ENCODE peak calls at places on chromosomes 12 and 14, in four cellular contexts. L, J, U and B are unnamed samples.

GRCh38 chr14:75279153-75279738 is 618 bp downstream of the FOS start:
- DNase-seq in L (no peak), J (peak; percentile 55), U (peak; percentile 87), B (peak; percentile 85)

GRCh38 chr14:37172024-37172869 is at the start of gene SLC25A21:
- DNase-seq in L (peak; percentile 86), J (peak; percentile 65), U (peak; percentile 70), B (peak; percentile 87)

GRCh38 chr12:25054783-25055144 is 105.9 kb upstream of the BCAT1 start:
- DNase-seq in L (no peak), J (peak; percentile 81), U (no peak), B (no peak)

GRCh38 chr14:102454711-102455110 is 54.9 kb downstream of the ANKRD9 start:
- DNase-seq in L (no peak), J (no peak), U (no peak), B (no peak)

GRCh38 chr12:83052890-83053541 is 366.3 kb downstream of the TMTC2 start:
- DNase-seq in L (no peak), J (no peak), U (no peak), B (no peak)

GRCh38 chr12:117912756-117913155 is 56.0 kb downstream of the KSR2 start:
- DNase-seq in L (no peak), J (no peak), U (no peak), B (no peak)

GRCh38 chr12:113980537-113981337 is 14.6 kb upstream of the RBM19 start:
- DNase-seq in L (peak; percentile 66), J (peak; percentile 24), U (peak; percentile 34), B (no peak)

GRCh38 chr12:119744900-119745606 is 77.1 kb downstream of the PRKAB1 start:
- DNase-seq in L (no peak), J (no peak), U (no peak), B (no peak)

GRCh38 chr14:99730876-99731351 is 46.8 kb downstream of the CYP46A1 start:
- DNase-seq in L (no peak), J (no peak), U (peak; percentile 16), B (peak; percentile 33)

GRCh38 chr14:59342516-59343484 is 122.4 kb downstream of the GPR135 start:
- DNase-seq in L (no peak), J (no peak), U (peak; percentile 48), B (no peak)

GRCh38 chr12:49776413-49776812 is 35.1 kb downstream of the TMBIM6 start:
- DNase-seq in L (peak; percentile 76), J (peak; percentile 69), U (peak; percentile 61), B (peak; percentile 66)

GRCh38 chr12:93733358-93733757 is 56.2 kb downstream of the CRADD start:
- DNase-seq in L (no peak), J (no peak), U (peak; percentile 44), B (no peak)

GRCh38 chr14:62604524-62604923 is 440.7 kb downstream of the KCNH5 start:
- DNase-seq in L (no peak), J (no peak), U (no peak), B (no peak)

GRCh38 chr12:113062502-113063395 is 6.2 kb downstream of the DTX1 start:
- DNase-seq in L (no peak), J (no peak), U (no peak), B (no peak)

GRCh38 chr14:54147285-54147684 is 190.7 kb upstream of the BMP4 start:
- DNase-seq in L (no peak), J (peak; percentile 95), U (no peak), B (no peak)

GRCh38 chr12:31590730-31591307 is at the start of gene DENND5B:
- DNase-seq in L (peak; percentile 78), J (peak; percentile 44), U (peak; percentile 88), B (peak; percentile 63)

GRCh38 chr14:92577321-92577742 is 63.8 kb downstream of the RIN3 start:
- DNase-seq in L (no peak), J (no peak), U (no peak), B (no peak)

GRCh38 chr12:45298721-45299120 is 82.8 kb downstream of the ANO6 start:
- DNase-seq in L (no peak), J (no peak), U (no peak), B (no peak)

GRCh38 chr12:80129895-80130535 is 30.7 kb downstream of the OTOGL start:
- DNase-seq in L (no peak), J (no peak), U (no peak), B (no peak)

GRCh38 chr12:80140005-80140404 is 40.7 kb downstream of the OTOGL start:
- DNase-seq in L (no peak), J (no peak), U (no peak), B (no peak)

GRCh38 chr12:80135624-80136023 is 36.3 kb downstream of the OTOGL start:
- DNase-seq in L (no peak), J (no peak), U (no peak), B (no peak)
- TF ChIP-seq CTCF in L (no peak), J (no peak), U (no peak), B (no peak)

GRCh38 chr14:104464907-104465306 is 114.7 kb upstream of the C14orf180 start:
- DNase-seq in L (peak; percentile 11), J (no peak), U (no peak), B (no peak)
- H3K27me3 ChIP-seq in L (peaks cover 25% of the 10 kb centered on the region), J (peaks cover 14% of the 10 kb centered on the region), U (peaks cover 29% of the 10 kb centered on the region), B (peaks cover 20% of the 10 kb centered on the region)

GRCh38 chr12:129160282-129160681 is 307.0 kb downstream of the GLT1D1 start:
- DNase-seq in L (no peak), J (no peak), U (no peak), B (no peak)

GRCh38 chr12:129162805-129163204 is 309.5 kb downstream of the GLT1D1 start:
- DNase-seq in L (no peak), J (no peak), U (no peak), B (no peak)

GRCh38 chr12:129163461-129163860 is 310.2 kb downstream of the GLT1D1 start:
- DNase-seq in L (no peak), J (no peak), U (no peak), B (no peak)

GRCh38 chr12:129161511-129161910 is 308.2 kb downstream of the GLT1D1 start:
- DNase-seq in L (no peak), J (no peak), U (no peak), B (no peak)

GRCh38 chr12:129163861-129164260 is 310.6 kb downstream of the GLT1D1 start:
- DNase-seq in L (no peak), J (no peak), U (no peak), B (no peak)
- H3K4me3 ChIP-seq in L (no peak overlapping the region), J (no peak overlapping the region), U (no peak overlapping the region), B (no peak overlapping the region)

GRCh38 chr14:90728951-90729350 is 87.3 kb downstream of the TTC7B start:
- DNase-seq in L (no peak), J (no peak), U (no peak), B (no peak)

GRCh38 chr14:90722590-90722989 is 93.6 kb downstream of the TTC7B start:
- DNase-seq in L (no peak), J (no peak), U (no peak), B (no peak)

GRCh38 chr14:90730367-90730766 is 85.9 kb downstream of the TTC7B start:
- DNase-seq in L (no peak), J (no peak), U (no peak), B (no peak)

GRCh38 chr14:90727082-90727481 is 89.1 kb downstream of the TTC7B start:
- DNase-seq in L (no peak), J (no peak), U (no peak), B (no peak)

DNA sequence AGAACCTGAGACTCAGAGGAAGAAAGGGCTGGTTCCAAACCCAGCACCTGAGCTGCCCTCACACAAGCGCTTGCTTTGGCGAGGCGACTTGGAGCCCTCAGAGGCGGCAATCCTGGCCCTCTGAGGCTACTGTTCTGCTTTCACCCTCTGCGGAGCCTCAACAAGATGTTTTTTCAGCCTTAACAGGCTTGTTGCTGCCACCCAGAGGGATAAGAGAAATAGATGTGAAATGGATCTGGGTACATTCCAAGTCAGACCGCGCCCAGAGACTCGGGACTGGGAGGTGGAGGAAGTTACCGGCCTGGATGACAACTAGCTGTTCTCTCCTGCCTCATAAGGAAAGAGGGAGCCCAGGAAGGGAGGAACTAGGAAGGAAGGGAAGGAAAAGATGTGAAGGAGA is 89.6 kb downstream of the TTC7B start:
- DNase-seq in L (no peak), J (peak; percentile 60), U (peak; percentile 33), B (no peak)
- TF ChIP-seq CTCF in L (no peak), J (peak; percentile 43), U (peak; percentile 29), B (no peak)

DNA sequence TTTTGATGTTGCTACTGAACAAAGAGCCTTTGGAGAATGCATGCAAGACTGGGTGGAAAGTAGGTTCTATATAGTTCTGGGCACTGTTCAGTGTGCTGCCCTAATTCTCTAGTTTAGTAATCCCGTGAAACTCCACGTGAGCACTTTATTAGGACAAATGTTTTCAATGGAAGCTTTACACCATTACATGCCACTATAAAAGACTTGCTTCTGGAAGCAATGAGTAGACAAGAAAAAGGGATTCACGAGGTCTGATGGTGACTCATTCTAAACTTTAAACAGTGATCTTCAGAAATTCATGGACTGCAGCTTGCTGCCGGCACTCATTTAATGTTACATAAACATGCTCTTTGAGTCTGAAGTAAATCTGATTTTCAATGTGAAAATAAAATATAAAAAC is 22.3 kb downstream of the ATG14 start:
- DNase-seq in L (no peak), J (peak; percentile 54), U (no peak), B (no peak)
- H3K27me3 ChIP-seq in L (no peaks in the 10 kb centered on the region), J (no peaks in the 10 kb centered on the region), U (no peaks in the 10 kb centered on the region), B (no peaks in the 10 kb centered on the region)

GRCh38 chr12:105359840-105360239 is 29.3 kb downstream of the C12orf75 start:
- DNase-seq in L (no peak), J (peak; percentile 10), U (no peak), B (no peak)

GRCh38 chr12:105363890-105364289 is 33.4 kb downstream of the C12orf75 start:
- DNase-seq in L (no peak), J (no peak), U (no peak), B (no peak)

GRCh38 chr12:105357162-105357691 is 26.7 kb downstream of the C12orf75 start:
- DNase-seq in L (no peak), J (peak; percentile 10), U (no peak), B (no peak)

GRCh38 chr12:105355752-105356151 is 25.3 kb downstream of the C12orf75 start:
- DNase-seq in L (no peak), J (peak; percentile 21), U (no peak), B (no peak)

GRCh38 chr12:105358789-105359188 is 28.3 kb downstream of the C12orf75 start:
- DNase-seq in L (no peak), J (no peak), U (no peak), B (no peak)
- H3K4me3 ChIP-seq in L (no peak overlapping the region), J (no peak overlapping the region), U (no peak overlapping the region), B (no peak overlapping the region)